ENCODE peak calls at places on chromosomes 7 and 10, in eight cellular contexts. K, B, U, G, F, N, D and J are unnamed samples.

GRCh38 chr10:16445770-16446469 is 9.1 kb downstream of the PTER start:
- DNase-seq in U (no peak), D (no peak), K (no peak), B (no peak), G (no peak), F (no peak), N (no peak), J (no peak)

GRCh38 chr10:122181055-122181732 is 89.9 kb upstream of the BTBD16 start:
- DNase-seq in K (no peak), F (no peak), U (no peak), B (no peak), N (no peak), D (no peak), G (no peak), J (no peak)

GRCh38 chr10:86703176-86703575 is 34.9 kb downstream of the LDB3 start:
- DNase-seq in D (no peak), U (no peak), G (no peak), F (no peak), K (no peak), N (no peak), B (no peak), J (no peak)

GRCh38 chr10:64873959-64874358 is 1352.8 kb downstream of the REEP3 start:
- DNase-seq in F (no peak), B (no peak), G (no peak), U (no peak), D (no peak), N (no peak), K (no peak), J (no peak)

GRCh38 chr10:67792653-67793052 is 45.3 kb downstream of the DNAJC12 start:
- DNase-seq in G (no peak), D (no peak), F (no peak), N (no peak), B (no peak), K (no peak), U (no peak), J (no peak)

GRCh38 chr10:98249134-98249533 is 18.9 kb downstream of the LOXL4 start:
- DNase-seq in F (no peak), D (no peak), G (no peak), U (no peak), N (no peak), K (no peak), B (no peak), J (no peak)

GRCh38 chr10:113520606-113521481 is 32.0 kb upstream of the HABP2 start:
- DNase-seq in B (peak), G (peak), F (peak), N (peak), D (peak), K (peak), U (peak), J (peak)

GRCh38 chr7:44094365-44094764 is 9.8 kb upstream of the AEBP1 start:
- DNase-seq in K (no peak), D (no peak), U (no peak), N (no peak), B (no peak), G (no peak), F (no peak), J (peak)

GRCh38 chr7:22853674-22854157 is 31.1 kb upstream of the TOMM7 start:
- DNase-seq in F (no peak), G (no peak), B (peak), N (no peak), K (peak), D (peak), U (no peak), J (peak)

GRCh38 chr7:115749924-115750323 is 280.6 kb downstream of the TFEC start:
- DNase-seq in F (peak), D (no peak), G (no peak), U (no peak), N (no peak), K (no peak), B (no peak), J (no peak)

GRCh38 chr10:132632851-132633684 is 95.5 kb downstream of the INPP5A start:
- DNase-seq in U (no peak), N (no peak), B (no peak), K (peak), D (no peak), F (no peak), G (no peak), J (no peak)

GRCh38 chr7:12490105-12490688 is 80.3 kb upstream of the SCIN start:
- DNase-seq in G (no peak), F (peak), K (no peak), N (no peak), D (peak), U (no peak), B (peak), J (peak)

GRCh38 chr7:111029574-111030357 is 61.2 kb upstream of the LRRN3 start:
- DNase-seq in F (peak), U (no peak), G (no peak), N (no peak), B (peak), D (peak), K (no peak), J (peak)

GRCh38 chr10:84375011-84375410 is 46.6 kb downstream of the CCSER2 start:
- DNase-seq in N (peak), G (peak), F (peak), B (peak), D (peak), K (no peak), U (peak), J (peak)

GRCh38 chr10:19719320-19719719 is 96.9 kb upstream of the PLXDC2 start:
- DNase-seq in D (peak), G (no peak), U (no peak), B (no peak), N (peak), K (no peak), F (no peak), J (peak)

GRCh38 chr10:89810908-89811515 is 109.6 kb downstream of the KIF20B start:
- DNase-seq in F (no peak), B (no peak), K (no peak), G (no peak), N (no peak), D (no peak), U (no peak), J (no peak)

GRCh38 chr7:72334733-72335132 is 77.4 kb downstream of the CALN1 start:
- DNase-seq in D (no peak), G (no peak), B (no peak), U (no peak), N (no peak), K (no peak), F (no peak), J (no peak)

GRCh38 chr7:145216876-145217275 is 381.0 kb upstream of the TPK1 start:
- DNase-seq in D (no peak), G (no peak), U (no peak), B (no peak), F (no peak), N (no peak), K (no peak), J (no peak)

GRCh38 chr7:74627699-74628411 is 29.7 kb upstream of the GTF2I start:
- DNase-seq in G (no peak), K (peak), U (no peak), N (no peak), B (no peak), D (peak), F (peak), J (peak)

GRCh38 chr7:156752371-156753297 is 112.1 kb downstream of the RNF32 start:
- DNase-seq in U (no peak), D (no peak), B (no peak), G (no peak), F (no peak), K (no peak), N (no peak), J (peak)